ENCODE peak calls at places on chromosome 10, in five cellular contexts. J is GM23248, X is NCI-H2029, G is T-helper 1 cell, I is Right ventricle myocardium superior. A is an unnamed sample.

GRCh38 chr10:91032614-91033248 is 111.8 kb upstream of the ANKRD1 start:
- DNase-seq in J (peak; percentile 14), X (no peak), G (no peak), I (no peak), A (no peak)

GRCh38 chr10:89518876-89519842 is 16.2 kb downstream of the SLC16A12 start:
- DNase-seq in J (peak; percentile 93), X (no peak), G (no peak), I (peak; percentile 46), A (no peak)

GRCh38 chr10:66782776-66783175 is 143.1 kb upstream of the LRRTM3 start:
- DNase-seq in J (peak; percentile 6), X (no peak), G (no peak), I (no peak), A (no peak)

GRCh38 chr10:73859441-73860049 is 14.8 kb downstream of the CAMK2G start:
- DNase-seq in J (peak; percentile 44), X (no peak), G (no peak), I (no peak), A (no peak)

GRCh38 chr10:116548301-116548700 is 2.6 kb downstream of the PNLIP start:
- DNase-seq in J (no peak), X (no peak), G (no peak), I (no peak), A (no peak)

GRCh38 chr10:74859546-74859945 is 33.1 kb downstream of the KAT6B start:
- DNase-seq in J (peak; percentile 11), X (no peak), G (no peak), I (no peak), A (no peak)

GRCh38 chr10:29411666-29412335 is 122.9 kb downstream of the LYZL1 start:
- DNase-seq in J (no peak), X (no peak), G (no peak), I (no peak), A (no peak)

GRCh38 chr10:58026036-58026435 is 241.7 kb downstream of the IPMK start:
- DNase-seq in J (no peak), X (no peak), G (no peak), I (no peak), A (no peak)

GRCh38 chr10:7133270-7133669 is 277.6 kb downstream of the SFMBT2 start:
- DNase-seq in J (no peak), X (no peak), G (no peak), I (no peak), A (no peak)

GRCh38 chr10:26653004-26653403 is 44.5 kb upstream of the PDSS1 start:
- DNase-seq in J (no peak), X (no peak), G (no peak), I (no peak), A (no peak)

GRCh38 chr10:71447676-71448075 is 51.0 kb downstream of the CDH23 start:
- DNase-seq in J (no peak), X (no peak), G (no peak), I (no peak), A (no peak)

GRCh38 chr10:78035025-78035424 is 1.4 kb downstream of the RPS24 start:
- DNase-seq in J (peak; percentile 39), X (no peak), G (no peak), I (no peak), A (no peak)

GRCh38 chr10:60311821-60312220 is 77.9 kb downstream of the ANK3 start:
- DNase-seq in J (no peak), X (no peak), G (no peak), I (no peak), A (no peak)

GRCh38 chr10:95741807-95742528 is 14.0 kb upstream of the ENTPD1 start:
- DNase-seq in J (peak; percentile 37), X (no peak), G (no peak), I (no peak), A (no peak)

GRCh38 chr10:73459683-73460314 is 26.4 kb upstream of the MSS51 start:
- DNase-seq in J (no peak), X (no peak), G (no peak), I (no peak), A (no peak)

GRCh38 chr10:124523301-124523871 is 61.8 kb downstream of the LHPP start:
- DNase-seq in J (peak; percentile 22), X (no peak), G (no peak), I (no peak), A (peak; percentile 76)

GRCh38 chr10:53379951-53380350 is 607.4 kb upstream of the MBL2 start:
- DNase-seq in J (no peak), X (no peak), G (no peak), I (no peak), A (no peak)